ENCODE peak calls at places on chromosome 6, in nine cellular contexts. G is H9; L is right atrium auricular region; V is HCT116; I is naive thymus-derived CD4-positive, alpha-beta T cell; M is CD8-positive, alpha-beta memory T cell; N is SJCRH30; U is body of pancreas; O is SJSA1. Q is an unnamed sample.

GRCh38 chr6:111865909-111866546 is 7.2 kb downstream of the FYN start:
- DNase-seq in G (no peak), L (no peak), V (no peak), I (no peak), M (no peak), N (no peak), U (no peak), O (no peak), Q (no peak)

GRCh38 chr6:112485813-112486212 is 138.7 kb downstream of the RFPL4B start:
- DNase-seq in G (no peak), L (no peak), V (no peak), I (no peak), M (no peak), N (no peak), U (no peak), O (no peak), Q (no peak)

GRCh38 chr6:142377112-142377848 is 75.5 kb downstream of the ADGRG6 start:
- DNase-seq in G (peak; percentile 88), L (no peak), V (peak; percentile 58), I (no peak), M (no peak), N (peak; percentile 69), U (no peak), O (no peak), Q (no peak)

GRCh38 chr6:155782320-155782730 is 326.7 kb upstream of the NOX3 start:
- DNase-seq in G (no peak), L (no peak), V (peak; percentile 95), I (no peak), M (no peak), N (no peak), U (no peak), O (peak; percentile 76), Q (no peak)

GRCh38 chr6:108260126-108260808 is 573 bp downstream of the SNX3 start:
- DNase-seq in G (peak; percentile 40), L (peak; percentile 59), V (peak; percentile 16), I (peak; percentile 7), M (no peak), N (peak; percentile 38), U (peak; percentile 29), O (peak; percentile 58), Q (no peak)

GRCh38 chr6:30981942-30982772 is 1.4 kb upstream of the MUC21 start:
- DNase-seq in G (peak; percentile 85), L (no peak), V (no peak), I (no peak), M (no peak), N (no peak), U (peak; percentile 58), O (peak; percentile 6), Q (no peak)

GRCh38 chr6:83151114-83151513 is 42.0 kb downstream of the PGM3 start:
- DNase-seq in G (no peak), L (no peak), V (no peak), I (no peak), M (no peak), N (no peak), U (no peak), O (no peak), Q (no peak)

GRCh38 chr6:136655251-136656014 is 105.2 kb upstream of the MAP7 start:
- DNase-seq in G (no peak), L (no peak), V (no peak), I (no peak), M (no peak), N (no peak), U (no peak), O (no peak), Q (no peak)

GRCh38 chr6:158536891-158537798 is 22.7 kb upstream of the TMEM181 start:
- DNase-seq in G (peak; percentile 79), L (no peak), V (peak; percentile 13), I (no peak), M (peak; percentile 14), N (peak; percentile 42), U (peak; percentile 48), O (no peak), Q (no peak)

GRCh38 chr6:72151742-72152141 is 265.4 kb downstream of the RIMS1 start:
- DNase-seq in G (no peak), L (no peak), V (no peak), I (no peak), M (no peak), N (no peak), U (no peak), O (no peak), Q (no peak)

GRCh38 chr6:100260584-100260983 is 204.1 kb downstream of the SIM1 start:
- DNase-seq in G (no peak), L (no peak), V (no peak), I (no peak), M (no peak), N (no peak), U (no peak), O (no peak), Q (no peak)

GRCh38 chr6:26202811-26203583 is 115.8 kb downstream of the HFE start:
- DNase-seq in G (no peak), L (no peak), V (no peak), I (no peak), M (no peak), N (no peak), U (no peak), O (no peak), Q (no peak)

GRCh38 chr6:26204332-26205160 is 117.3 kb downstream of the HFE start:
- DNase-seq in G (peak; percentile 97), L (peak; percentile 98), V (peak; percentile 98), I (peak; percentile 90), M (peak; percentile 88), N (peak; percentile 95), U (peak; percentile 78), O (peak; percentile 99), Q (peak; percentile 92)

GRCh38 chr6:26207248-26207801 is 120.1 kb downstream of the HFE start:
- DNase-seq in G (no peak), L (no peak), V (no peak), I (peak; percentile 37), M (peak; percentile 45), N (no peak), U (no peak), O (no peak), Q (peak; percentile 31)

GRCh38 chr6:26205161-26205624 is 118.0 kb downstream of the HFE start:
- DNase-seq in G (peak; percentile 67), L (peak; percentile 88), V (peak; percentile 57), I (peak; percentile 89), M (peak; percentile 89), N (peak; percentile 79), U (peak; percentile 50), O (peak; percentile 90), Q (peak; percentile 87)

GRCh38 chr6:26205625-26206574 is 118.7 kb downstream of the HFE start:
- DNase-seq in G (no peak), L (no peak), V (peak; percentile 74), I (no peak), M (no peak), N (peak; percentile 37), U (no peak), O (peak; percentile 96), Q (no peak)
- H3K27me3 ChIP-seq in G (no peaks in the 10 kb centered on the region), L (no peaks in the 10 kb centered on the region), V (no peaks in the 10 kb centered on the region), I (no peaks in the 10 kb centered on the region), M (no peaks in the 10 kb centered on the region), N (no peaks in the 10 kb centered on the region), U (no peaks in the 10 kb centered on the region), O (no peaks in the 10 kb centered on the region), Q (no peaks in the 10 kb centered on the region)

GRCh38 chr6:53065266-53066058 is at the start of gene FBXO9:
- DNase-seq in G (peak; percentile 72), L (no peak), V (no peak), I (peak; percentile 84), M (peak; percentile 85), N (peak; percentile 58), U (peak; percentile 53), O (peak; percentile 25), Q (peak; percentile 78)

GRCh38 chr6:53066874-53067273 is 1.7 kb downstream of the FBXO9 start:
- DNase-seq in G (no peak), L (no peak), V (no peak), I (no peak), M (no peak), N (no peak), U (no peak), O (no peak), Q (no peak)

GRCh38 chr6:53064726-53065265 is 408 bp upstream of the FBXO9 start:
- DNase-seq in G (peak; percentile 97), L (peak; percentile 98), V (peak; percentile 97), I (peak; percentile 94), M (peak; percentile 95), N (peak; percentile 90), U (peak; percentile 97), O (peak; percentile 94), Q (peak; percentile 98)

GRCh38 chr6:53067307-53067706 is 2.1 kb downstream of the FBXO9 start:
- DNase-seq in G (no peak), L (no peak), V (no peak), I (no peak), M (no peak), N (no peak), U (no peak), O (no peak), Q (no peak)

DNA sequence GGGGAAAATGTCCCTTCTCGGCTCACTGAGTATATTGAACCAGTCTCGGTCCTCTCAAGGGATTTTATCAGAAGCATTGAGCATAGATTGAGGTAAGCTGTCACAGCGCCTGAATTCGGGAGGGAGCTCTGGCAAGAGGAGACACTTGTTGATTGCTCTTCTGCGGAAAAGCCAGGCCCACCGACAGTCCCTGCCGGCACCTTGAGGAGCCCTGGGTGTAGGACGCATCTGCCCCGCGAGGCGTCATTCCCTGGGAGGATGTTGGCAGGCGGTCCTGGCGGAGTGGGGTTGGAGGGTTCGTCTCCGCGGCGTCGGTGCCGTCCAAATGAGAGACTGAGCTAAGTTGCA is 829 bp downstream of the FBXO9 start:
- DNase-seq in G (no peak), L (no peak), V (no peak), I (peak; percentile 17), M (peak; percentile 39), N (peak; percentile 30), U (peak; percentile 41), O (peak; percentile 41), Q (peak; percentile 7)
- H3K27ac ChIP-seq in G (no peak overlapping the region), L (peak overlapping the region; percentile 97), V (peak overlapping the region; percentile 73), I (peak overlapping the region; percentile 78), M (peak overlapping the region; percentile 88), N (peak overlapping the region; percentile 56), U (peak overlapping the region; percentile 85), O (no peak overlapping the region), Q (peak overlapping the region; percentile 55)

GRCh38 chr6:11043961-11044711 is at the start of gene ELOVL2:
- DNase-seq in G (peak; percentile 59), L (no peak), V (no peak), I (no peak), M (peak; percentile 7), N (peak; percentile 51), U (peak; percentile 47), O (peak; percentile 33), Q (no peak)
- H3K27me3 ChIP-seq in G (peaks cover 14% of the 10 kb centered on the region), L (peaks cover 6% of the 10 kb centered on the region), V (no peaks in the 10 kb centered on the region), I (no peaks in the 10 kb centered on the region), M (peaks cover 11% of the 10 kb centered on the region), N (no peaks in the 10 kb centered on the region), U (peaks cover 10% of the 10 kb centered on the region), O (peaks cover 3% of the 10 kb centered on the region), Q (peaks cover 19% of the 10 kb centered on the region)

GRCh38 chr6:132401120-132401940 is at the start of gene MOXD1:
- DNase-seq in G (peak; percentile 59), L (no peak), V (no peak), I (no peak), M (peak; percentile 1), N (peak; percentile 9), U (peak; percentile 34), O (peak; percentile 49), Q (no peak)
- H3K27ac ChIP-seq in G (no peak within 1 kb of the TSS), L (peak within 1 kb of the TSS; percentile 77), V (no peak within 1 kb of the TSS), I (no peak within 1 kb of the TSS), M (no peak within 1 kb of the TSS), N (no peak within 1 kb of the TSS), U (no peak within 1 kb of the TSS), O (no peak within 1 kb of the TSS), Q (no peak within 1 kb of the TSS)